ENCODE peak calls at places on chromosomes 5 and 9, in seven cellular contexts. U is GM23338, W is psoas muscle, A is Panc1, C is BJ, O is cardiac fibroblast, Z is kidney epithelial cell. G is an unnamed sample.

GRCh38 chr9:73824671-73825070 is 672.5 kb upstream of the RORB start:
- DNase-seq in U (peak), W (no peak), A (no peak), C (no peak), O (no peak), Z (no peak), G (no peak)

GRCh38 chr5:179803651-179804598 is 2.7 kb downstream of the MGAT4B start:
- DNase-seq in U (no peak), W (no peak), A (no peak), C (no peak), O (peak), Z (no peak), G (peak)

GRCh38 chr5:159937580-159937979 is 21.3 kb downstream of the ADRA1B start:
- DNase-seq in U (no peak), W (no peak), A (no peak), C (no peak), O (no peak), Z (no peak), G (no peak)

GRCh38 chr5:115460476-115460875 is 84.1 kb downstream of the FEM1C start:
- DNase-seq in U (no peak), W (peak), A (peak), C (peak), O (peak), Z (no peak), G (peak)

GRCh38 chr9:110541950-110542349 is 37.6 kb downstream of the SVEP1 start:
- DNase-seq in U (no peak), W (no peak), A (no peak), C (no peak), O (peak), Z (no peak), G (peak)

GRCh38 chr5:124513216-124513615 is 233.2 kb downstream of the ZNF608 start:
- DNase-seq in U (no peak), W (no peak), A (no peak), C (no peak), O (no peak), Z (peak), G (peak)

GRCh38 chr9:14561929-14562386 is 131.3 kb downstream of the ZDHHC21 start:
- DNase-seq in U (peak), W (no peak), A (no peak), C (no peak), O (no peak), Z (no peak), G (no peak)

GRCh38 chr9:33952066-33952465 is 96.6 kb downstream of the UBAP2 start:
- DNase-seq in U (no peak), W (no peak), A (no peak), C (no peak), O (no peak), Z (no peak), G (no peak)

GRCh38 chr9:100020121-100020780 is 78.5 kb downstream of the ERP44 start:
- DNase-seq in U (no peak), W (no peak), A (no peak), C (peak), O (peak), Z (no peak), G (no peak)

DNA sequence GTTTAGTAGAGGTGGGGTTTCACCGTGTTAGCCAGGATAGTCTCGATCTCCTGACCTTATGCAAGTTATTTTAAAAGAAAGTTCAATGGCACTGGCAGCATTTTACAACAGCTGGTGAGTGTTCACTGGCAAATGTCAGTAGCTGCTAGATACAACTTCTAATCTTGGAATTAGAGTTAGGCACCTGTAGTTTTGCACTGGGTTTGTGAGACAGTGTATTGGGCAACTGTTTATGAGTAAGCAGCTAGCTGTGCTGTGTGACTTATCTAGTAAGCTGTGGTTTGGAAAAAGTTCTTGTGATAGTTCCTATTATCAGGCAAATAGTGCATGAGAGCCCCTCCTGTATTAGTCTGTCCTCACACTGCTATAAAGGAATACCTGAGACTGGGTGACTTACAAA is 61.5 kb downstream of the UBE2QL1 start:
- DNase-seq in U (no peak), W (no peak), A (no peak), C (no peak), O (no peak), Z (no peak), G (peak)
- TF ChIP-seq CTCF in U (no peak), W (no peak), A (no peak), C (no peak), O (no peak), Z (no peak), G (no peak)

GRCh38 chr9:13491138-13491492 is 211.6 kb upstream of the MPDZ start:
- DNase-seq in U (no peak), W (no peak), A (no peak), C (no peak), O (peak), Z (no peak), G (no peak)
- H3K4me3 ChIP-seq in U (peak), W (no peak), A (no peak), C (no peak), O (no peak), Z (no peak), G (no peak)

DNA sequence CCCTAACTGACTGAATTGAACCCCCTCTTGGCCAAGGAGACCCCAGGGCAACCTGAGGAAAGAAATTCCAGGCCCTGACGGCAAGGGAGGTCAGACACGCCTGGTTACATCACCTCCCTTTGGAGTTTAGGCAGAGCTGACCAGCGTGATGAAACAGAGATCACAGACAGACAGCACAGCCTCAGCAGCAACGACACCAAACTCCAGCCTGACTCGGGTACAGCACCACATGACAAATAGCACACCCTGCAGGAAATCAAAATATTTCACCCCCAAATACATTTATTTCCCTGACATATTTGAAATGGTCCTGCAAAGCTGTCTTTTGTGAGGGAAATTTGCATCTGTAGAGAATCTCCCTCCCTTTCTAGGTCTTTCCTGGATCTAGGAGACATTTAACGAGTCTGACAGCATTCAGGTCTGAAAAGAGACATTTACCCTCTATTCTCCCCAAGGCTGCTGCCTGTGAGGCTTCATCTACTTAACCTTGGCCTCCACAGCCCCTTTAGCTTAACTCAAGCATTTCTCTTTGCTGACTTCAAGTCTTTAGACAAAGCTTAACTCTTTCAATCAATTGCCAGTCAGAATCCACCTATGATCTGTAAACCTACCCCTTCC is 2.6 kb downstream of the QSOX2 start:
- DNase-seq in U (peak), W (no peak), A (no peak), C (no peak), O (no peak), Z (no peak), G (no peak)
- TF ChIP-seq CTCF in U (no peak), W (no peak), A (no peak), C (no peak), O (no peak), Z (no peak), G (no peak)

DNA sequence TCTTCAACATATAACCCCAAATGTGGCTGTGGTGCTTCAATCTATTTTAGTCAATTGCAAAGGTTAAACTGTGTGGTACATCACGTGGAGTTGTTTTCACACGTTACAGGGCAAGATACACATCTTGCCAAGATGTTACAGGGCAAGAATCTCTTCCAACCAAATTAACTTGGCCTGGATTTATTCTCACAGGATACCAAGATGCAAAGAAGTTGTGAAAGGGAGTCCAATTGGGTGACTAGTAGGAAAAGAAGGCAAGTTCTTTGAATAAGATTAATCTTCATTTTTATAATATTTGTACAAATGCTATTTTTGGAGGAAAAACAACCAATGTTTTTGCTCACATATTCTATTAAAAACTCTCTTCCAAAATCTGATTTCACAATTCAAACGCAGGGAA is 4.8 kb upstream of the IFNA8 start:
- DNase-seq in U (no peak), W (no peak), A (no peak), C (no peak), O (no peak), Z (no peak), G (no peak)
- H3K4me3 ChIP-seq in U (no peak), W (no peak), A (no peak), C (no peak), O (no peak), Z (no peak), G (no peak)

GRCh38 chr5:14871573-14872069 is at the start of gene ANKH:
- DNase-seq in U (peak), W (peak), A (no peak), C (no peak), O (peak), Z (no peak), G (peak)
- TF ChIP-seq CTCF in U (no peak), W (peak), A (peak), C (no peak), O (peak), Z (no peak), G (no peak)

GRCh38 chr5:33891731-33892418 is at the start of gene ADAMTS12:
- DNase-seq in U (peak), W (peak), A (no peak), C (peak), O (peak), Z (no peak), G (peak)
- H3K4me3 ChIP-seq in U (peak), W (peak), A (no peak), C (peak), O (peak), Z (peak), G (peak)

GRCh38 chr5:141041427-141041785 is 9.8 kb upstream of the PCDHB1 start:
- DNase-seq in U (no peak), W (no peak), A (no peak), C (no peak), O (no peak), Z (no peak), G (no peak)

GRCh38 chr5:141039517-141039916 is 11.7 kb upstream of the PCDHB1 start:
- DNase-seq in U (peak), W (no peak), A (no peak), C (no peak), O (no peak), Z (no peak), G (no peak)

GRCh38 chr5:141039061-141039460 is 12.1 kb upstream of the PCDHB1 start:
- DNase-seq in U (no peak), W (no peak), A (no peak), C (no peak), O (no peak), Z (no peak), G (no peak)

GRCh38 chr5:141040763-141041426 is 10.3 kb upstream of the PCDHB1 start:
- DNase-seq in U (peak), W (peak), A (peak), C (peak), O (peak), Z (no peak), G (no peak)

GRCh38 chr5:141040093-141040762 is 10.9 kb upstream of the PCDHB1 start:
- DNase-seq in U (peak), W (peak), A (peak), C (no peak), O (peak), Z (no peak), G (no peak)
- TF ChIP-seq CTCF in U (peak), W (peak), A (peak), C (no peak), O (peak), Z (peak), G (no peak)

GRCh38 chr5:18078157-18078556 is 443.9 kb downstream of the TAF11L14 start:
- DNase-seq in U (no peak), W (no peak), A (no peak), C (no peak), O (no peak), Z (no peak), G (no peak)
- H3K4me3 ChIP-seq in U (no peak), W (no peak), A (no peak), C (no peak), O (no peak), Z (no peak), G (no peak)

GRCh38 chr9:97925497-97926334 is 3.4 kb upstream of the TRMO start:
- DNase-seq in U (no peak), W (no peak), A (no peak), C (no peak), O (no peak), Z (no peak), G (no peak)

GRCh38 chr9:97923529-97924108 is 1.3 kb upstream of the TRMO start:
- DNase-seq in U (peak), W (peak), A (peak), C (peak), O (peak), Z (peak), G (peak)

GRCh38 chr9:97919217-97919813 is 3.0 kb downstream of the TRMO start:
- DNase-seq in U (no peak), W (no peak), A (no peak), C (no peak), O (no peak), Z (no peak), G (no peak)

GRCh38 chr9:97924386-97924785 is 2.1 kb upstream of the TRMO start:
- DNase-seq in U (no peak), W (no peak), A (no peak), C (no peak), O (no peak), Z (no peak), G (no peak)

DNA sequence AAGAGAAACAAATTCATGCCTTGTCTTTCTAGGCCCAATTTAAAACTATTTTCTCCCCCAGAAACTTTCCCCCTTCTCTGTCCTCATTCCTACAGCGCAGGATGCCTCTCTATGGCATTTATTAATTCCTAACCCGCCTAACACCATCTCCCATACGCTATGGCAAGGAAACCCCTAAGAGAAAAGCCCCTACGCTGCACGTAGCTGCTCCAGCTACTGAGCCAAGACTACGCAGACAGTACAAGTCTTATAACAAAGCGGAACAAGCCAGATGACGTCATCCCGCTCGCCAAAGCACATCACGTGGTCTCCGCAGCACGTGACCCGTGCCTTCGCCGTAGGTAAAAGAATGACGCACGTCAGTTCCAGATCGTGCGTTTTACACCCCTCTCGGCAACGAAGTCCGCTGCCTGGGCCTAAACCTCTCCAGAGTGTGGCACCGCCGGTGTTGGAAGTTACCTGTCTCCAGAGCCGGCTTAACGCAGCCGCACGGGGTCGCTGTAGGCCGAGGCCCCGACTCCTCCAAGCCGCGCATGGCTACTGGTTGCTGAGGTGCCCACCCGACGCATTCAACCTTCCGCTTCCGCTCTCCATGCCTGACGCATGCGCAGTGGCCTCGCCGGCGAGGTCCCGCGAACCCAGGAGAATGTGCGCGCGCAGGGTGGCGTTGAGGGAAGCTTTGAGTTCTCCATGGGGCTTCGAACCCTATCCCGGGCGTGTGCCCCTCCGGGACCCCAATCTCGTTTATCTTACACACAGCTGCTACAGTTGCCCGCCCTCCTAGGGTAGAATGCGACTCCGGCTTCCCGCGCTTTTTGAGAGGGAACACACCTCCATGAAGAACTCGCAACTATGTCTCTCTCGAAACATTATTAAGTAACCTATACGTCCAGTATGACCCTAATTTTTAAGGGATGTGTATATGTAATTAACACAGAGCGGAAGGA is at the start of gene TRMO:
- DNase-seq in U (peak), W (peak), A (peak), C (peak), O (peak), Z (peak), G (peak)
- TF ChIP-seq CTCF in U (peak), W (peak), A (peak), C (peak), O (peak), Z (peak), G (peak)